ENCODE peak calls at places on chromosomes 12 and 14, in six cellular contexts. N, X, V, I, F and A are unnamed samples.

GRCh38 chr12:30928356-30929264 is 2.1 kb downstream of the TSPAN11 start:
- DNase-seq in N (no peak), F (no peak), X (no peak), V (no peak), I (no peak), A (no peak)

GRCh38 chr12:115223322-115223721 is 539.3 kb upstream of the TBX3 start:
- DNase-seq in V (peak; percentile 49), X (no peak), F (peak; percentile 82), N (no peak), I (no peak), A (no peak)

GRCh38 chr12:94614288-94614721 is 36.1 kb downstream of the TMCC3 start:
- DNase-seq in I (no peak), N (peak; percentile 66), F (peak; percentile 42), X (no peak), V (peak; percentile 38), A (no peak)

GRCh38 chr14:101583709-101584048 is 22.4 kb downstream of the DIO3 start:
- DNase-seq in X (no peak), V (no peak), N (no peak), F (no peak), I (no peak), A (no peak)

GRCh38 chr14:100132903-100133510 is 26.4 kb downstream of the DEGS2 start:
- DNase-seq in X (no peak), N (no peak), I (no peak), V (no peak), F (peak; percentile 28), A (no peak)

GRCh38 chr14:39322807-39323206 is 89.1 kb downstream of the MIA2 start:
- DNase-seq in N (no peak), I (no peak), X (no peak), V (no peak), F (no peak), A (no peak)

GRCh38 chr12:32819424-32819823 is 63.7 kb upstream of the YARS2 start:
- DNase-seq in N (no peak), F (no peak), V (no peak), I (no peak), X (no peak), A (no peak)

GRCh38 chr12:52280319-52280795 is 5.9 kb downstream of the KRT86 start:
- DNase-seq in V (peak; percentile 91), I (no peak), X (peak; percentile 72), F (peak; percentile 82), N (peak; percentile 52), A (no peak)

GRCh38 chr14:23105348-23105824 is 597 bp upstream of the CIROP start:
- DNase-seq in X (no peak), F (no peak), N (no peak), I (no peak), V (no peak), A (no peak)

GRCh38 chr12:33472299-33472698 is 32.7 kb upstream of the SYT10 start:
- DNase-seq in I (no peak), V (no peak), X (no peak), F (no peak), N (no peak), A (no peak)

GRCh38 chr12:53999596-54000104 is 311 bp upstream of the HOXC9 start:
- DNase-seq in V (peak; percentile 11), F (peak; percentile 82), I (no peak), N (no peak), X (peak; percentile 88), A (no peak)

GRCh38 chr12:118432812-118433540 is 56.6 kb downstream of the SUDS3 start:
- DNase-seq in N (no peak), I (no peak), X (no peak), V (no peak), F (no peak), A (no peak)

GRCh38 chr12:71439613-71440392 is at the start of gene LGR5:
- DNase-seq in X (peak; percentile 69), I (peak; percentile 62), V (no peak), F (no peak), N (peak; percentile 68), A (peak; percentile 24)

GRCh38 chr12:111687255-111687654 is 1.4 kb downstream of the ACAD10 start:
- DNase-seq in I (peak; percentile 2), N (no peak), X (no peak), V (no peak), F (no peak), A (no peak)

GRCh38 chr14:64768401-64769095 is 64.3 kb downstream of the PLEKHG3 start:
- DNase-seq in V (no peak), N (peak; percentile 46), X (no peak), F (no peak), I (no peak), A (no peak)

GRCh38 chr12:116879509-116880212 is 1.6 kb downstream of the HRK start:
- DNase-seq in V (no peak), X (no peak), F (no peak), I (no peak), N (no peak), A (no peak)

GRCh38 chr12:3199551-3200031 is 122.4 kb downstream of the TSPAN9 start:
- DNase-seq in I (no peak), X (no peak), F (peak; percentile 21), N (peak; percentile 66), V (no peak), A (no peak)

GRCh38 chr12:40002178-40003169 is 103.4 kb downstream of the SLC2A13 start:
- DNase-seq in X (no peak), F (no peak), V (peak; percentile 86), I (no peak), N (no peak), A (no peak)

GRCh38 chr12:93234641-93235040 is 143.1 kb upstream of the NUDT4 start:
- DNase-seq in N (no peak), F (no peak), I (no peak), V (no peak), X (no peak), A (no peak)

GRCh38 chr14:104284636-104285482 is 146.5 kb downstream of the KIF26A start:
- DNase-seq in F (no peak), X (peak; percentile 49), N (no peak), V (no peak), I (no peak), A (no peak)

GRCh38 chr12:1651946-1652345 is 22.9 kb downstream of the WNT5B start:
- DNase-seq in N (no peak), I (no peak), V (no peak), X (no peak), F (no peak), A (no peak)

GRCh38 chr12:4288296-4289019 is 14.9 kb downstream of the CCND2 start:
- DNase-seq in F (no peak), V (no peak), X (peak; percentile 50), N (no peak), I (no peak), A (no peak)

GRCh38 chr12:132282950-132283771 is 46.2 kb downstream of the GALNT9 start:
- DNase-seq in X (no peak), V (no peak), N (peak; percentile 59), I (peak; percentile 23), F (no peak), A (peak; percentile 37)

GRCh38 chr14:36317650-36318049 is 2.8 kb downstream of the MBIP start:
- DNase-seq in N (no peak), I (no peak), V (no peak), X (no peak), F (no peak), A (no peak)

GRCh38 chr14:58060898-58061297 is 91.1 kb downstream of the ARMH4 start:
- DNase-seq in V (no peak), N (peak; percentile 22), I (no peak), F (no peak), X (no peak), A (no peak)

GRCh38 chr14:70735043-70735442 is 74.3 kb downstream of the MAP3K9 start:
- DNase-seq in X (no peak), N (no peak), F (peak; percentile 66), V (no peak), I (peak; percentile 3), A (no peak)

GRCh38 chr12:80269953-80270552 is 170.7 kb downstream of the OTOGL start:
- DNase-seq in V (peak; percentile 31), N (peak; percentile 39), X (no peak), I (peak; percentile 30), F (peak; percentile 37), A (no peak)

GRCh38 chr12:69534389-69534822 is 50.9 kb upstream of the CCT2 start:
- DNase-seq in I (peak; percentile 17), X (peak; percentile 60), F (peak; percentile 94), N (peak; percentile 84), V (peak; percentile 92), A (peak; percentile 62)

GRCh38 chr14:54535126-54535525 is 25.4 kb downstream of the CGRRF1 start:
- DNase-seq in I (no peak), F (no peak), N (no peak), V (no peak), X (no peak), A (no peak)

GRCh38 chr12:131195796-131196195 is 242.1 kb downstream of the ADGRD1 start:
- DNase-seq in F (no peak), I (no peak), X (peak; percentile 30), V (no peak), N (no peak), A (no peak)

GRCh38 chr12:56581418-56582145 is 48.5 kb downstream of the BAZ2A start:
- DNase-seq in I (no peak), N (no peak), X (no peak), F (peak; percentile 45), V (peak; percentile 71), A (peak; percentile 44)

GRCh38 chr14:100906420-100906819 is 2.9 kb upstream of the RTL1 start:
- DNase-seq in V (no peak), I (peak; percentile 22), N (peak; percentile 72), F (no peak), X (peak; percentile 43), A (no peak)

GRCh38 chr12:104448475-104448874 is 8.3 kb upstream of the CHST11 start:
- DNase-seq in I (no peak), F (no peak), V (no peak), X (no peak), N (no peak), A (no peak)

GRCh38 chr12:102438047-102438822 is 42.1 kb downstream of the IGF1 start:
- DNase-seq in N (no peak), I (no peak), F (peak; percentile 17), X (no peak), V (no peak), A (no peak)

GRCh38 chr12:74890237-74890599 is 319.4 kb downstream of the KCNC2 start:
- DNase-seq in V (peak; percentile 86), X (no peak), I (no peak), F (peak; percentile 74), N (peak; percentile 33), A (no peak)

GRCh38 chr14:55302770-55303472 is 31.7 kb downstream of the FBXO34 start:
- DNase-seq in V (no peak), N (no peak), F (no peak), I (no peak), X (no peak), A (no peak)

GRCh38 chr14:90491868-90492560 is 95.2 kb downstream of the CALM1 start:
- DNase-seq in F (peak; percentile 29), V (no peak), X (no peak), I (no peak), N (no peak), A (no peak)

GRCh38 chr14:88895116-88895515 is 70.7 kb downstream of the TTC8 start:
- DNase-seq in X (no peak), N (no peak), V (no peak), I (peak; percentile 88), F (peak; percentile 53), A (no peak)